ENCODE peak calls at places on chromosomes 11 and 22, in six cellular contexts. X, Q, O, S, I and U are unnamed samples.

GRCh38 chr11:102869354-102869753 is 5.4 kb downstream of the MMP12 start:
- DNase-seq in Q (no peak), S (no peak), X (no peak), O (no peak), I (no peak), U (no peak)

GRCh38 chr11:134207538-134208239 is 16.1 kb downstream of the NCAPD3 start:
- DNase-seq in I (peak; percentile 51), Q (peak; percentile 42), S (peak; percentile 52), X (no peak), O (no peak), U (no peak)

GRCh38 chr11:131855320-131855719 is 484.9 kb downstream of the NTM start:
- DNase-seq in I (no peak), Q (no peak), X (peak; percentile 13), S (no peak), O (no peak), U (no peak)

GRCh38 chr11:3877252-3878035 is 22.0 kb downstream of the STIM1 start:
- DNase-seq in I (no peak), O (no peak), X (no peak), Q (no peak), S (no peak), U (no peak)

GRCh38 chr11:46896719-46897406 is 21.5 kb downstream of the LRP4 start:
- DNase-seq in S (peak; percentile 53), I (peak; percentile 74), X (peak; percentile 41), Q (peak; percentile 37), O (no peak), U (no peak)

GRCh38 chr22:29704528-29705285 is 15.1 kb upstream of the CABP7 start:
- DNase-seq in S (no peak), Q (no peak), O (no peak), I (no peak), X (peak; percentile 72), U (no peak)

GRCh38 chr22:40175571-40176105 is 2.1 kb upstream of the TNRC6B start:
- DNase-seq in Q (no peak), I (no peak), X (no peak), O (no peak), S (no peak), U (no peak)

GRCh38 chr22:45638834-45639746 is 32.5 kb upstream of the ATXN10 start:
- DNase-seq in X (peak; percentile 60), S (peak; percentile 74), Q (no peak), I (peak; percentile 88), O (peak; percentile 84), U (peak; percentile 81)

GRCh38 chr22:46240917-46241316 is 9.2 kb downstream of the CDPF1 start:
- DNase-seq in Q (no peak), X (no peak), O (no peak), S (no peak), I (no peak), U (no peak)

GRCh38 chr11:125925247-125925740 is 20.6 kb upstream of the VSIG10L2 start:
- DNase-seq in I (no peak), X (peak; percentile 19), O (no peak), Q (no peak), S (no peak), U (no peak)

GRCh38 chr11:13486926-13487660 is 8.7 kb downstream of the PTH start:
- DNase-seq in O (peak; percentile 86), S (peak; percentile 69), I (peak; percentile 10), Q (peak; percentile 24), X (no peak), U (peak; percentile 57)

GRCh38 chr11:267491-267994 is 10.7 kb upstream of the NLRP6 start:
- DNase-seq in I (peak; percentile 77), Q (no peak), O (peak; percentile 85), S (peak; percentile 75), X (no peak), U (no peak)

GRCh38 chr11:128634395-128634794 is 47.0 kb upstream of the ETS1 start:
- DNase-seq in Q (no peak), O (no peak), S (no peak), I (no peak), X (no peak), U (no peak)

GRCh38 chr11:64101461-64101860 is 64.5 kb downstream of the MACROD1 start:
- DNase-seq in S (no peak), O (no peak), X (no peak), Q (no peak), I (no peak), U (no peak)

GRCh38 chr11:35323076-35323868 is 96.1 kb downstream of the SLC1A2 start:
- DNase-seq in X (peak; percentile 57), S (no peak), I (no peak), Q (no peak), O (no peak), U (no peak)

GRCh38 chr11:113016905-113017304 is 55.7 kb downstream of the NCAM1 start:
- DNase-seq in S (no peak), Q (no peak), X (no peak), I (peak; percentile 49), O (no peak), U (no peak)

GRCh38 chr11:80844110-80844509 is 1403.3 kb upstream of the TENM4 start:
- DNase-seq in O (no peak), X (no peak), Q (no peak), S (no peak), I (no peak), U (no peak)

GRCh38 chr22:17097062-17097461 is 12.3 kb downstream of the IL17RA start:
- DNase-seq in S (peak; percentile 37), I (peak; percentile 58), X (no peak), O (peak; percentile 12), Q (no peak), U (no peak)

GRCh38 chr22:49692499-49693225 is 135.0 kb downstream of the BRD1 start:
- DNase-seq in I (no peak), Q (no peak), O (peak; percentile 46), X (no peak), S (no peak), U (no peak)

GRCh38 chr11:132472411-132473205 is 1059.7 kb downstream of the OPCML start:
- DNase-seq in I (no peak), X (peak; percentile 73), Q (no peak), S (no peak), O (no peak), U (no peak)

GRCh38 chr11:16986434-16987204 is 27.6 kb downstream of the PLEKHA7 start:
- DNase-seq in I (no peak), X (no peak), S (no peak), Q (no peak), O (peak; percentile 81), U (no peak)

GRCh38 chr22:21865041-21865440 is 2.4 kb downstream of the MAPK1 start:
- DNase-seq in I (peak; percentile 22), Q (peak; percentile 20), X (peak; percentile 88), O (no peak), S (peak; percentile 32), U (no peak)

GRCh38 chr22:21866821-21867527 is 471 bp downstream of the MAPK1 start:
- DNase-seq in O (peak; percentile 82), Q (peak; percentile 42), I (peak; percentile 45), X (no peak), S (peak; percentile 14), U (peak; percentile 47)

GRCh38 chr22:21862386-21863242 is 4.8 kb downstream of the MAPK1 start:
- DNase-seq in O (no peak), S (no peak), X (no peak), Q (no peak), I (no peak), U (no peak)

GRCh38 chr22:21868651-21869050 is 1.2 kb upstream of the MAPK1 start:
- DNase-seq in X (no peak), S (no peak), Q (no peak), O (no peak), I (no peak), U (no peak)

DNA sequence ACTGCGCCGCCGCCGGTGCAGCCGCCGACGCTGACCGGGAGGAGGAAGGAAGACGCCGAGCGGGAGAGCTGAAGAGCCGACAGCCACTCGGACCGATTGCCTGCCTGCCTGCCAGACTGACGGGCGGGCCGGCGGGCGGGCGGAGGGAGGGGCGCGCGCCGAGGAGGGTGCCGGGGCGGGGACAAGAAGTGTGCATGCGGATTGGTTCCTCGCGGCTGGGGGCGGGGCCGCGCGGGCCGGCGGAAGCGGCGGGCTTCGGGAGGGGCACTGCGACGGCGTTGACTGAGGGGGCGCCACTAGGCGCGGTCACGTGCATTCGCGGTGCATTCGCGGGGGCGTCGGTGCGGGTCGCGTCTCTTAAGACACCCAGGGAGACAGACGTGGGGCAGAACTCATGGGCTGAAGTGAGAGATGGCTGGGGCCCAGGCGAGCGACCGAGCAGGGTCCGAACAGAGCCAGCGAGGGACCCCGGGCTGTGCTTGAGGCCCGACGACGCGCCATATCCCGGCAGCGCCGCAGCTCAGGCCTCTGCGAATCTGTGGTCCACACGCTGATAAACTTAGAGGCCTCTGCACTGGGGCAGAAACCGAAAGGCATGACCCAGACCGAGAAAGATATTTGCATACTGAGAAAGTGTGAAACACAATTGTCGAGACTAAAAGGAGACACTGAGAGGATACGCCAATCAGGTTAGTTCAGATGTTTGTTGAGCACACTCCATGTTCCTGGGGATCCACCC is at the start of gene MAPK1:
- DNase-seq in S (peak; percentile 92), I (peak; percentile 95), Q (peak; percentile 92), O (peak; percentile 97), X (peak; percentile 87), U (peak; percentile 87)
- TF ChIP-seq CTCF in S (no peak), I (peak; percentile 12), Q (no peak), O (peak; percentile 49), X (peak; percentile 18), U (peak; percentile 33)

GRCh38 chr11:41289408-41289807 is 170.0 kb downstream of the LRRC4C start:
- DNase-seq in I (no peak), O (no peak), X (no peak), Q (no peak), S (no peak), U (no peak)
- TF ChIP-seq CTCF in I (no peak), O (no peak), X (no peak), Q (no peak), S (no peak), U (no peak)

DNA sequence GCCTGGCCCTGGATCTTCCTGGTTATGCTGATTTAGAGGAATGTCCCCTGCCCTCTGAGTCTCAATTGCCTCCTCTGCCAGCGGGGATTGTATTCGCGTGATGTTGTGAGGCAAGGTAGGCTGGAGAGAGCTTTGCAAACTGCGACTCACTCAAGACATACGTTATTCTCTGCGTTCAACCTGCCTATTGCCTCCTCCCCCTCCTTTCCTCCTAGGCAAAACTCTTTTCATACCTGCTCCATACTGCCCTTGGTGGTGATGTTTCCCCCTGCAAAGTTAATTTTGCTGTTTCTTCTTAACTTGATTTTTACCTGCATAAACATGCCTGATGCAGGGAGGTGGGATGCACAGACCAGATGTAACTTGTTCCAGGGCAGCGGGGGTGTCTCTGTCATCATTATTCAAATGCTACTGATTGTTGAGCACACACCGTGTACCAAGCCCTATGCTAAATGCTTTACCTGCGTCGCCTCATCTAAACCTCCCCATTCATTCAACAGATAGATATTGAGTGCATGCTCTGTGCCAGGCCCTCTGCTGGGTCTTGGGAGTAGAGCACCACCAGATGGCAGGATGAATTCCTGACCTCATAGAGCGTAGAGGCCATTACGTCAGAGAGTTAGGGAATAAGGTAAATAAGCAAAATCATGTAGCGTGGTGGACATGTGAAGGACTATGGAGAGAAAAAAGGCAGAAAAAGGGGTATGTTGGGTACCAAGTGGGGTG is 29.0 kb downstream of the SGSM1 start:
- DNase-seq in X (no peak), I (peak; percentile 36), Q (no peak), O (no peak), S (peak; percentile 11), U (no peak)
- TF ChIP-seq CTCF in X (peak; percentile 19), I (peak; percentile 38), Q (peak; percentile 37), O (no peak), S (no peak), U (no peak)

DNA sequence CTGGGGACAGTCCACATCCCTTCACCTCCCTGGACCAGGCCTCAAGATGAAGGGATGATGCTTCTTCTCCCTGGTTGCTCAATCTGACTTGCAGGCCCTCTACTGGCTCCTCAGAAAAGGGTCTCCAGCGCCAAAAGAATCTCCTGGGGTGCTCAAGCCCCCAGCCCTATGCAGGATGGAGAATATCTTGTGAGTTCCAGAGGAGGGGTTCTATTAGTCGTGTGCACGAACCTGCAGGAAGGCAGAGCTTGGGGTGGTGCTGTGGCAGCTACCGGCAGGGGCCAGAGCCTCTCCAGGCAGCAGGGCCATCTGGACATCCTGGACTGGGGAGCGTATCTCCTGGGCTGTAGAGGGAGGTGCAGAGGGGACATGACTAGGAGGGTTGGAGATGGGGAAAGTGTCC is 1339.5 kb downstream of the BRD1 start:
- DNase-seq in O (no peak), I (no peak), Q (no peak), X (no peak), S (no peak), U (no peak)
- TF ChIP-seq CTCF in O (no peak), I (no peak), Q (no peak), X (peak; percentile 7), S (no peak), U (no peak)